ENCODE peak calls at places on chromosomes 2 and 18, in eight cellular contexts. R is activated CD8-positive, alpha-beta memory T cell treated with anti-CD3 and anti-CD28 coated beads for 1 hour; T is kidney tubule cell; B is cardiac septum; K is BJ; X is endodermal cell; S is T-helper 2 cell; A is KG1. P is an unnamed sample.
A peak's percentile ranks its signal among the peaks of the same experiment; 100 is the strongest.

GRCh38 chr18:58202406-58202730 is 158.3 kb downstream of the NEDD4L start:
- DNase-seq in R (no peak), T (peak; percentile 88), B (no peak), K (no peak), X (no peak), S (no peak), A (no peak), P (peak; percentile 72)

GRCh38 chr2:235493402-235493774 is 455 bp upstream of the AGAP1 start:
- DNase-seq in R (no peak), T (no peak), B (no peak), K (no peak), X (no peak), S (no peak), A (no peak), P (no peak)

GRCh38 chr2:176152350-176153181 is 1.2 kb downstream of the HOXD4 start:
- DNase-seq in R (no peak), T (peak; percentile 62), B (peak; percentile 46), K (no peak), X (peak; percentile 56), S (no peak), A (no peak), P (no peak)

GRCh38 chr2:166328147-166328546 is 47.6 kb downstream of the SCN9A start:
- DNase-seq in R (no peak), T (no peak), B (no peak), K (no peak), X (no peak), S (no peak), A (no peak), P (no peak)

GRCh38 chr2:148545387-148546256 is 98.9 kb upstream of the EPC2 start:
- DNase-seq in R (no peak), T (no peak), B (peak; percentile 72), K (no peak), X (no peak), S (no peak), A (no peak), P (no peak)

GRCh38 chr2:171598713-171599319 is 76.5 kb downstream of the CYBRD1 start:
- DNase-seq in R (no peak), T (peak; percentile 56), B (no peak), K (no peak), X (peak; percentile 63), S (peak; percentile 6), A (peak; percentile 50), P (peak; percentile 30)

GRCh38 chr2:37713258-37713700 is 41.8 kb upstream of the CDC42EP3 start:
- DNase-seq in R (no peak), T (peak; percentile 78), B (no peak), K (peak; percentile 88), X (no peak), S (no peak), A (no peak), P (no peak)

GRCh38 chr2:99624682-99625081 is 134.9 kb upstream of the REV1 start:
- DNase-seq in R (no peak), T (no peak), B (no peak), K (no peak), X (no peak), S (no peak), A (no peak), P (no peak)

GRCh38 chr2:86000938-86001312 is 104.8 kb downstream of the POLR1A start:
- DNase-seq in R (no peak), T (no peak), B (peak; percentile 43), K (no peak), X (no peak), S (no peak), A (no peak), P (no peak)

GRCh38 chr2:234686088-234686890 is 189.4 kb upstream of the ARL4C start:
- DNase-seq in R (no peak), T (peak; percentile 68), B (no peak), K (no peak), X (peak; percentile 90), S (no peak), A (no peak), P (no peak)

GRCh38 chr18:33812186-33812585 is 234.2 kb downstream of the ASXL3 start:
- DNase-seq in R (no peak), T (peak; percentile 82), B (no peak), K (no peak), X (no peak), S (no peak), A (no peak), P (no peak)

GRCh38 chr2:2263196-2263829 is 67.8 kb downstream of the MYT1L start:
- DNase-seq in R (no peak), T (no peak), B (peak; percentile 59), K (no peak), X (no peak), S (no peak), A (no peak), P (no peak)

GRCh38 chr2:218317832-218318231 is 25.5 kb upstream of the TMBIM1 start:
- DNase-seq in R (no peak), T (no peak), B (no peak), K (no peak), X (no peak), S (no peak), A (no peak), P (no peak)

GRCh38 chr2:234795272-234795920 is 156.4 kb upstream of the SH3BP4 start:
- DNase-seq in R (no peak), T (no peak), B (no peak), K (no peak), X (no peak), S (no peak), A (no peak), P (no peak)

P was measured in BE2C.